ENCODE peak calls at places on chromosomes 3 and 15, in four cellular contexts. One of them, this sample, is unnamed.

GRCh38 chr3:55607844-55608243 is 120.7 kb upstream of the WNT5A start:
- DNase-seq in trophoblast cell: no peak
- DNase-seq in mesenchymal stem cell: peak; percentile 41
- DNase-seq in neuronal stem cell: no peak
- DNase-seq in this sample: no peak

GRCh38 chr15:33700695-33701303 is 267.5 kb upstream of the CHRM5 start:
- DNase-seq in trophoblast cell: peak; percentile 69
- DNase-seq in mesenchymal stem cell: peak; percentile 79
- DNase-seq in neuronal stem cell: peak; percentile 80
- DNase-seq in this sample: peak; percentile 87

GRCh38 chr15:51401872-51402517 is 60.5 kb downstream of the GLDN start:
- DNase-seq in trophoblast cell: peak; percentile 16
- DNase-seq in mesenchymal stem cell: peak; percentile 58
- DNase-seq in neuronal stem cell: peak; percentile 39
- DNase-seq in this sample: peak; percentile 74

GRCh38 chr3:42556089-42556632 is 25.6 kb downstream of the SEC22C start:
- DNase-seq in trophoblast cell: no peak
- DNase-seq in mesenchymal stem cell: peak; percentile 29
- DNase-seq in neuronal stem cell: no peak
- DNase-seq in this sample: no peak

GRCh38 chr3:46677096-46677702 is 16.3 kb downstream of the ALS2CL start:
- DNase-seq in trophoblast cell: no peak
- DNase-seq in mesenchymal stem cell: no peak
- DNase-seq in neuronal stem cell: no peak
- DNase-seq in this sample: no peak

GRCh38 chr3:46372492-46373359 is 2.0 kb downstream of the CCR5 start:
- DNase-seq in trophoblast cell: no peak
- DNase-seq in mesenchymal stem cell: peak; percentile 29
- DNase-seq in neuronal stem cell: no peak
- DNase-seq in this sample: no peak

GRCh38 chr3:42751609-42752008 is 21.4 kb downstream of the CCDC13 start:
- DNase-seq in trophoblast cell: no peak
- DNase-seq in mesenchymal stem cell: no peak
- DNase-seq in neuronal stem cell: no peak
- DNase-seq in this sample: peak; percentile 14

GRCh38 chr3:74139648-74140047 is 474.8 kb downstream of the CNTN3 start:
- DNase-seq in trophoblast cell: no peak
- DNase-seq in mesenchymal stem cell: no peak
- DNase-seq in neuronal stem cell: no peak
- DNase-seq in this sample: no peak

GRCh38 chr3:130395916-130396315 is 50.4 kb downstream of the COL6A5 start:
- DNase-seq in trophoblast cell: peak; percentile 89
- DNase-seq in mesenchymal stem cell: peak; percentile 86
- DNase-seq in neuronal stem cell: no peak
- DNase-seq in this sample: peak; percentile 64

GRCh38 chr3:188890572-188891270 is 281.1 kb upstream of the TPRG1 start:
- DNase-seq in trophoblast cell: no peak
- DNase-seq in mesenchymal stem cell: peak; percentile 55
- DNase-seq in neuronal stem cell: no peak
- DNase-seq in this sample: no peak

GRCh38 chr15:78448441-78449219 is 10.6 kb downstream of the IREB2 start:
- DNase-seq in trophoblast cell: peak; percentile 42
- DNase-seq in mesenchymal stem cell: peak; percentile 28
- DNase-seq in neuronal stem cell: no peak
- DNase-seq in this sample: no peak

GRCh38 chr3:177430653-177431052 is 233.4 kb upstream of the TBL1XR1 start:
- DNase-seq in trophoblast cell: no peak
- DNase-seq in mesenchymal stem cell: no peak
- DNase-seq in neuronal stem cell: no peak
- DNase-seq in this sample: no peak

GRCh38 chr3:58404396-58404795 is 29.2 kb downstream of the PDHB start:
- DNase-seq in trophoblast cell: no peak
- DNase-seq in mesenchymal stem cell: peak; percentile 72
- DNase-seq in neuronal stem cell: no peak
- DNase-seq in this sample: no peak

GRCh38 chr3:9105421-9105820 is 142.1 kb upstream of the RAD18 start:
- DNase-seq in trophoblast cell: no peak
- DNase-seq in mesenchymal stem cell: no peak
- DNase-seq in neuronal stem cell: no peak
- DNase-seq in this sample: no peak

GRCh38 chr3:36648241-36649034 is 115.9 kb downstream of the DCLK3 start:
- DNase-seq in trophoblast cell: peak; percentile 12
- DNase-seq in mesenchymal stem cell: peak; percentile 56
- DNase-seq in neuronal stem cell: no peak
- DNase-seq in this sample: no peak

GRCh38 chr3:36647423-36647853 is 116.9 kb downstream of the DCLK3 start:
- DNase-seq in trophoblast cell: no peak
- DNase-seq in mesenchymal stem cell: peak; percentile 50
- DNase-seq in neuronal stem cell: no peak
- DNase-seq in this sample: no peak

GRCh38 chr3:36650271-36650671 is 114.1 kb downstream of the DCLK3 start:
- DNase-seq in trophoblast cell: no peak
- DNase-seq in mesenchymal stem cell: peak; percentile 29
- DNase-seq in neuronal stem cell: no peak
- DNase-seq in this sample: no peak

GRCh38 chr3:36653095-36653494 is 111.3 kb downstream of the DCLK3 start:
- DNase-seq in trophoblast cell: no peak
- DNase-seq in mesenchymal stem cell: peak; percentile 51
- DNase-seq in neuronal stem cell: no peak
- DNase-seq in this sample: no peak

GRCh38 chr3:36649078-36649477 is 115.3 kb downstream of the DCLK3 start:
- DNase-seq in trophoblast cell: peak; percentile 9
- DNase-seq in mesenchymal stem cell: peak; percentile 3
- DNase-seq in neuronal stem cell: no peak
- DNase-seq in this sample: no peak
- H2BK120ac ChIP-seq in trophoblast cell: no peak overlapping the region
- H2BK120ac ChIP-seq in mesenchymal stem cell: no peak overlapping the region
- H2BK120ac ChIP-seq in neuronal stem cell: no peak overlapping the region
- H2BK120ac ChIP-seq in this sample: no peak overlapping the region

GRCh38 chr15:80384442-80384841 is 19.7 kb upstream of the ARNT2 start:
- DNase-seq in trophoblast cell: no peak
- DNase-seq in mesenchymal stem cell: no peak
- DNase-seq in neuronal stem cell: no peak
- DNase-seq in this sample: no peak

GRCh38 chr15:80386151-80386550 is 18.0 kb upstream of the ARNT2 start:
- DNase-seq in trophoblast cell: no peak
- DNase-seq in mesenchymal stem cell: no peak
- DNase-seq in neuronal stem cell: no peak
- DNase-seq in this sample: no peak

DNA sequence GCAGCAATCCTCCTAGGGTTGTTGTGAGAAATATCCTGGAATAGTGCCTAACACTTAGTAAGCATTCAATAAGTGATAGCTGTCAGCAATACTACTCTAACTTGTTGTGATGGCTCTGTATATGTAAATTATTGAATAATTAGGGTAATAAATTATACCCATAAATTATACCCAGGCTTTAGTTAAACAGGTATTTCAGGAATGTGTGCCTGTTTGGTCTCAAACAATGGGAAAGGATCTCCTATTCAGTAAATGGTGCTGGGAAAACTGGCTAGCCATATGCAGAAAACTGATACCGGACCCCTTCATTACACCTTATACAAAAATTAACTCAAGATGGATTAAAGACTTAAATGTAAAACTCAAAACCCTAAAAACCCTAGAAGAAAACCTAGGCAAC is 14.8 kb upstream of the ARNT2 start:
- DNase-seq in trophoblast cell: no peak
- DNase-seq in mesenchymal stem cell: no peak
- DNase-seq in neuronal stem cell: no peak
- DNase-seq in this sample: no peak
- H2BK12ac ChIP-seq in trophoblast cell: no peak overlapping the region
- H2BK12ac ChIP-seq in mesenchymal stem cell: no peak overlapping the region
- H2BK12ac ChIP-seq in neuronal stem cell: no peak overlapping the region
- H2BK12ac ChIP-seq in this sample: no peak overlapping the region

GRCh38 chr15:41661529-41662225 is 1.5 kb downstream of the MGA start:
- DNase-seq in trophoblast cell: peak; percentile 88
- DNase-seq in mesenchymal stem cell: peak; percentile 94
- DNase-seq in neuronal stem cell: peak; percentile 45
- DNase-seq in this sample: peak; percentile 95
- H3K23ac ChIP-seq in trophoblast cell: no peak overlapping the region
- H3K23ac ChIP-seq in mesenchymal stem cell: no peak overlapping the region
- H3K23ac ChIP-seq in neuronal stem cell: peak overlapping the region; percentile 52
- H3K23ac ChIP-seq in this sample: no peak overlapping the region

GRCh38 chr3:71498053-71498452 is 85.5 kb downstream of the FOXP1 start:
- DNase-seq in trophoblast cell: peak; percentile 86
- DNase-seq in mesenchymal stem cell: peak; percentile 24
- DNase-seq in neuronal stem cell: no peak
- DNase-seq in this sample: peak; percentile 63

GRCh38 chr3:71500696-71501095 is 82.8 kb downstream of the FOXP1 start:
- DNase-seq in trophoblast cell: no peak
- DNase-seq in mesenchymal stem cell: no peak
- DNase-seq in neuronal stem cell: no peak
- DNase-seq in this sample: no peak

GRCh38 chr3:71497367-71497925 is 86.1 kb downstream of the FOXP1 start:
- DNase-seq in trophoblast cell: no peak
- DNase-seq in mesenchymal stem cell: no peak
- DNase-seq in neuronal stem cell: no peak
- DNase-seq in this sample: peak; percentile 41

GRCh38 chr3:71498543-71498942 is 85.0 kb downstream of the FOXP1 start:
- DNase-seq in trophoblast cell: no peak
- DNase-seq in mesenchymal stem cell: no peak
- DNase-seq in neuronal stem cell: no peak
- DNase-seq in this sample: no peak

GRCh38 chr3:71499477-71499876 is 84.1 kb downstream of the FOXP1 start:
- DNase-seq in trophoblast cell: no peak
- DNase-seq in mesenchymal stem cell: no peak
- DNase-seq in neuronal stem cell: no peak
- DNase-seq in this sample: no peak
- H2BK120ac ChIP-seq in trophoblast cell: peak overlapping the region; percentile 53
- H2BK120ac ChIP-seq in mesenchymal stem cell: no peak overlapping the region
- H2BK120ac ChIP-seq in neuronal stem cell: no peak overlapping the region
- H2BK120ac ChIP-seq in this sample: no peak overlapping the region

GRCh38 chr15:67024998-67025368 is 40.4 kb upstream of the SMAD3 start:
- DNase-seq in trophoblast cell: no peak
- DNase-seq in mesenchymal stem cell: peak; percentile 40
- DNase-seq in neuronal stem cell: no peak
- DNase-seq in this sample: no peak
- H2BK12ac ChIP-seq in trophoblast cell: peak overlapping the region; percentile 95
- H2BK12ac ChIP-seq in mesenchymal stem cell: peak overlapping the region; percentile 87
- H2BK12ac ChIP-seq in neuronal stem cell: no peak overlapping the region
- H2BK12ac ChIP-seq in this sample: no peak overlapping the region

GRCh38 chr15:47439870-47440155 is 277.5 kb upstream of the SEMA6D start:
- DNase-seq in trophoblast cell: no peak
- DNase-seq in mesenchymal stem cell: no peak
- DNase-seq in neuronal stem cell: no peak
- DNase-seq in this sample: no peak
- H3K23ac ChIP-seq in trophoblast cell: no peak overlapping the region
- H3K23ac ChIP-seq in mesenchymal stem cell: no peak overlapping the region
- H3K23ac ChIP-seq in neuronal stem cell: no peak overlapping the region
- H3K23ac ChIP-seq in this sample: no peak overlapping the region

This sample was measured in H9.